ENCODE peak calls at places on chromosomes 12 and 14, in ten cellular contexts. Y is Peyer's patch, K is RKO, B is smooth muscle cell of the brain vasculature, N is Kasumi-1, W is T-helper 9 cell, X is amniotic stem cell, M is cardiac fibroblast, Z is NCI-H187 treated with DMSO at 0.1 percent for 48 hours, O is posterior cingulate gyrus. I is an unnamed sample.

GRCh38 chr12:16110596-16110995 is 166.9 kb downstream of the SLC15A5 start:
- DNase-seq in K (no peak), W (no peak), B (no peak), M (no peak), N (no peak), X (no peak), Y (no peak), Z (no peak), O (no peak), I (no peak)

GRCh38 chr12:89335452-89336244 is 16.7 kb downstream of the DUSP6 start:
- DNase-seq in K (no peak), N (no peak), W (no peak), Z (no peak), Y (no peak), O (no peak), M (no peak), X (no peak), B (no peak), I (no peak)

GRCh38 chr14:36207500-36207899 is 31.0 kb upstream of the PTCSC3 start:
- DNase-seq in B (no peak), Z (peak), O (no peak), Y (no peak), N (peak), M (peak), X (no peak), W (no peak), K (peak), I (no peak)

GRCh38 chr14:92958373-92959188 is 35.6 kb downstream of the CHGA start:
- DNase-seq in O (peak), X (no peak), W (no peak), B (no peak), Y (no peak), M (no peak), N (no peak), K (no peak), Z (no peak), I (no peak)

GRCh38 chr14:64654072-64654899 is 49.9 kb upstream of the PLEKHG3 start:
- DNase-seq in M (peak), N (peak), Z (no peak), X (peak), B (peak), W (no peak), Y (no peak), O (no peak), K (no peak), I (no peak)

GRCh38 chr12:108181095-108181454 is 52.0 kb downstream of the WSCD2 start:
- DNase-seq in B (no peak), Z (no peak), X (no peak), W (no peak), O (peak), N (no peak), Y (no peak), K (no peak), M (no peak), I (no peak)

GRCh38 chr12:2804390-2805145 is 7.9 kb upstream of the ITFG2 start:
- DNase-seq in N (no peak), Y (no peak), Z (no peak), B (peak), W (no peak), O (peak), M (peak), K (no peak), X (no peak), I (no peak)

GRCh38 chr14:94390372-94391086 is 2.1 kb upstream of the SERPINA1 start:
- DNase-seq in Y (no peak), W (no peak), O (peak), M (peak), B (no peak), N (peak), K (no peak), X (no peak), Z (no peak), I (peak)

GRCh38 chr12:106033161-106033675 is 105.5 kb downstream of the NUAK1 start:
- DNase-seq in W (no peak), Z (no peak), Y (no peak), B (no peak), X (no peak), M (no peak), K (no peak), N (no peak), O (no peak), I (no peak)

GRCh38 chr12:2783936-2784600 is 10.7 kb upstream of the FKBP4 start:
- DNase-seq in K (peak), N (peak), Z (no peak), O (peak), X (no peak), Y (no peak), M (peak), W (peak), B (no peak), I (peak)

GRCh38 chr12:3407723-3408122 is 83.3 kb upstream of the PRMT8 start:
- DNase-seq in M (no peak), Y (no peak), Z (no peak), W (no peak), B (no peak), N (no peak), K (no peak), X (no peak), O (no peak), I (no peak)

GRCh38 chr14:99345472-99345871 is 73.5 kb upstream of the BCL11B start:
- DNase-seq in O (no peak), Y (no peak), N (no peak), M (no peak), W (no peak), X (no peak), Z (no peak), B (no peak), K (no peak), I (no peak)

GRCh38 chr12:10967409-10967808 is 19.3 kb downstream of the TAS2R50 start:
- DNase-seq in X (peak), B (peak), W (no peak), M (peak), O (no peak), K (no peak), N (no peak), Z (no peak), Y (no peak), I (no peak)

GRCh38 chr12:45725631-45726593 is 3.6 kb upstream of the ARID2 start:
- DNase-seq in M (peak), W (no peak), Y (peak), N (peak), O (peak), X (no peak), B (no peak), Z (peak), K (peak), I (peak)

GRCh38 chr12:50776749-50777728 is 13.1 kb downstream of the ATF1 start:
- DNase-seq in M (no peak), K (no peak), Y (no peak), B (no peak), X (no peak), O (no peak), Z (no peak), W (no peak), N (no peak), I (no peak)

GRCh38 chr12:108907861-108908302 is 28.0 kb downstream of the DAO start:
- DNase-seq in M (no peak), Y (no peak), X (no peak), N (peak), O (peak), W (no peak), K (no peak), B (no peak), Z (no peak), I (peak)

GRCh38 chr12:13135336-13136178 is 32.1 kb upstream of the GSG1 start:
- DNase-seq in B (peak), W (no peak), O (peak), Z (no peak), X (peak), N (no peak), Y (no peak), M (peak), K (peak), I (peak)

GRCh38 chr12:79233341-79233761 is 368.8 kb downstream of the SYT1 start:
- DNase-seq in O (no peak), Z (peak), M (no peak), B (no peak), K (no peak), N (no peak), X (no peak), W (no peak), Y (no peak), I (no peak)

GRCh38 chr14:99731536-99732435 is 47.7 kb downstream of the CYP46A1 start:
- DNase-seq in Z (no peak), O (peak), M (no peak), K (no peak), W (no peak), X (no peak), B (no peak), N (no peak), Y (no peak), I (peak)

GRCh38 chr14:27750096-27750495 is 1016.5 kb upstream of the FOXG1 start:
- DNase-seq in Z (no peak), N (no peak), K (no peak), M (no peak), Y (no peak), X (no peak), O (no peak), W (no peak), B (no peak), I (no peak)

GRCh38 chr12:92503029-92503931 is 199.5 kb upstream of the PLEKHG7 start:
- DNase-seq in X (no peak), M (peak), Z (no peak), K (no peak), B (no peak), O (no peak), Y (no peak), N (no peak), W (no peak), I (no peak)

GRCh38 chr12:92275443-92276154 is 130.0 kb upstream of the BTG1 start:
- DNase-seq in M (no peak), X (no peak), B (no peak), N (peak), Z (no peak), O (no peak), Y (no peak), K (no peak), W (no peak), I (no peak)

GRCh38 chr14:84523746-84524145 is 1006.2 kb upstream of the FLRT2 start:
- DNase-seq in K (no peak), Z (no peak), N (no peak), W (no peak), M (no peak), O (no peak), B (no peak), X (no peak), Y (no peak), I (no peak)

GRCh38 chr12:105218434-105218833 is 17.5 kb downstream of the APPL2 start:
- DNase-seq in W (no peak), Y (no peak), B (no peak), M (no peak), Z (no peak), K (no peak), X (no peak), O (peak), N (no peak), I (no peak)

GRCh38 chr12:12997734-12998133 is 2.3 kb downstream of the HEBP1 start:
- DNase-seq in B (no peak), W (no peak), O (no peak), N (no peak), Z (no peak), Y (no peak), X (no peak), M (no peak), K (no peak), I (no peak)

GRCh38 chr12:42213023-42213422 is 25.0 kb downstream of the YAF2 start:
- DNase-seq in Y (no peak), N (no peak), W (no peak), K (peak), B (no peak), M (no peak), X (no peak), O (no peak), Z (no peak), I (no peak)

GRCh38 chr12:82721726-82722125 is 35.0 kb downstream of the TMTC2 start:
- DNase-seq in B (no peak), M (no peak), W (no peak), K (no peak), Y (no peak), N (no peak), X (no peak), O (no peak), Z (no peak), I (no peak)

GRCh38 chr14:75881986-75882385 is 99.8 kb downstream of the TGFB3 start:
- DNase-seq in K (no peak), B (no peak), N (no peak), X (no peak), M (no peak), Z (no peak), O (no peak), Y (no peak), W (no peak), I (no peak)

GRCh38 chr12:13049816-13050215 is 5.6 kb downstream of the FAM234B start:
- DNase-seq in W (no peak), Y (no peak), X (no peak), N (no peak), K (no peak), B (no peak), O (no peak), Z (no peak), M (peak), I (no peak)